ENCODE peak calls at places on chromosomes 2 and 18, in eight cellular contexts. O is sciatic nerve, A is GM19239, L is astrocyte of the spinal cord, I is NCI-H510A treated with DMSO at 0.1 percent for 48 hours, C is Karpas-422, Z is HuH-7.5, F is OCI-LY7. P is an unnamed sample.

GRCh38 chr2:39486071-39486470 is 49.0 kb upstream of the MAP4K3 start:
- DNase-seq in O (no peak), A (no peak), L (no peak), I (no peak), C (no peak), Z (no peak), F (no peak), P (no peak)

GRCh38 chr2:175153-175786 is 88.6 kb downstream of the SH3YL1 start:
- DNase-seq in O (no peak), A (no peak), L (no peak), I (no peak), C (no peak), Z (no peak), F (no peak), P (no peak)

GRCh38 chr18:65587491-65587890 is 163.3 kb upstream of the CDH7 start:
- DNase-seq in O (no peak), A (no peak), L (no peak), I (no peak), C (no peak), Z (no peak), F (no peak), P (no peak)

GRCh38 chr2:111122631-111123421 is 2.1 kb downstream of the BCL2L11 start:
- DNase-seq in O (peak), A (no peak), L (peak), I (peak), C (peak), Z (peak), F (peak), P (peak)

GRCh38 chr2:113084249-113085000 is 16.7 kb downstream of the IL1F10 start:
- DNase-seq in O (no peak), A (no peak), L (peak), I (no peak), C (peak), Z (no peak), F (peak), P (no peak)

GRCh38 chr2:190792956-190793888 is 87.4 kb upstream of the GLS start:
- DNase-seq in O (no peak), A (no peak), L (no peak), I (no peak), C (no peak), Z (no peak), F (no peak), P (no peak)

GRCh38 chr18:74597662-74598349 is at the start of gene ZNF407:
- DNase-seq in O (peak), A (peak), L (peak), I (peak), C (peak), Z (peak), F (peak), P (peak)

GRCh38 chr2:46171441-46171953 is 125.7 kb upstream of the EPAS1 start:
- DNase-seq in O (no peak), A (no peak), L (peak), I (peak), C (no peak), Z (no peak), F (no peak), P (no peak)

GRCh38 chr2:128646091-128646490 is 327.4 kb upstream of the HS6ST1 start:
- DNase-seq in O (peak), A (no peak), L (no peak), I (no peak), C (no peak), Z (no peak), F (no peak), P (peak)

GRCh38 chr2:191231995-191232394 is 13.2 kb upstream of the MYO1B start:
- DNase-seq in O (no peak), A (no peak), L (peak), I (no peak), C (peak), Z (no peak), F (no peak), P (no peak)

GRCh38 chr2:129794517-129794916 is 184.9 kb upstream of the RAB6C start:
- DNase-seq in O (no peak), A (no peak), L (no peak), I (no peak), C (no peak), Z (no peak), F (no peak), P (no peak)

GRCh38 chr2:176534798-176535479 is 265.7 kb downstream of the MTX2 start:
- DNase-seq in O (no peak), A (no peak), L (peak), I (peak), C (no peak), Z (no peak), F (no peak), P (no peak)

GRCh38 chr18:74702951-74703350 is 105.3 kb downstream of the ZNF407 start:
- DNase-seq in O (no peak), A (no peak), L (no peak), I (no peak), C (no peak), Z (no peak), F (no peak), P (no peak)

GRCh38 chr2:46502291-46502690 is 22.9 kb downstream of the TMEM247 start:
- DNase-seq in O (no peak), A (no peak), L (no peak), I (no peak), C (no peak), Z (no peak), F (no peak), P (no peak)

GRCh38 chr2:150146879-150147278 is 340.6 kb downstream of the RND3 start:
- DNase-seq in O (no peak), A (no peak), L (no peak), I (no peak), C (no peak), Z (no peak), F (no peak), P (no peak)

GRCh38 chr18:46732801-46733200 is 24.1 kb downstream of the ST8SIA5 start:
- DNase-seq in O (no peak), A (no peak), L (no peak), I (no peak), C (no peak), Z (no peak), F (no peak), P (no peak)

GRCh38 chr2:47771211-47771610 is 11.7 kb upstream of the MSH6 start:
- DNase-seq in O (no peak), A (no peak), L (peak), I (no peak), C (peak), Z (no peak), F (peak), P (no peak)

GRCh38 chr2:169363570-169364150 is 1.3 kb upstream of the LRP2 start:
- DNase-seq in O (no peak), A (no peak), L (peak), I (peak), C (peak), Z (peak), F (no peak), P (peak)

GRCh38 chr2:47652041-47652713 is 130.8 kb upstream of the MSH6 start:
- DNase-seq in O (no peak), A (no peak), L (no peak), I (peak), C (no peak), Z (no peak), F (no peak), P (no peak)

P was measured in spleen.